ENCODE peak calls at places on chromosomes 3 and 15, in nine cellular contexts. One of them, this sample, is unnamed.

GRCh38 chr15:81481326-81481725 is 107.3 kb upstream of the TMC3 start:
- DNase-seq in H9: no peak
- DNase-seq in NCI-H187: no peak
- DNase-seq in OCI-LY7: no peak
- DNase-seq in Panc1: no peak
- DNase-seq in PC-9: no peak
- DNase-seq in lung microvascular endothelial cell: no peak
- DNase-seq in NB4: no peak
- DNase-seq in AG09309: no peak
- DNase-seq in this sample: no peak

GRCh38 chr3:133209871-133210550 is 171.8 kb downstream of the TMEM108 start:
- DNase-seq in H9: no peak
- DNase-seq in NCI-H187: no peak
- DNase-seq in OCI-LY7: no peak
- DNase-seq in Panc1: no peak
- DNase-seq in PC-9: no peak
- DNase-seq in lung microvascular endothelial cell: no peak
- DNase-seq in NB4: peak
- DNase-seq in AG09309: peak
- DNase-seq in this sample: no peak

GRCh38 chr15:50624616-50625168 is 61.9 kb downstream of the TRPM7 start:
- DNase-seq in H9: no peak
- DNase-seq in NCI-H187: no peak
- DNase-seq in OCI-LY7: no peak
- DNase-seq in Panc1: no peak
- DNase-seq in PC-9: no peak
- DNase-seq in lung microvascular endothelial cell: no peak
- DNase-seq in NB4: no peak
- DNase-seq in AG09309: peak
- DNase-seq in this sample: peak

GRCh38 chr15:74531144-74531811 is 9.7 kb upstream of the ARID3B start:
- DNase-seq in H9: peak
- DNase-seq in NCI-H187: no peak
- DNase-seq in OCI-LY7: no peak
- DNase-seq in Panc1: peak
- DNase-seq in PC-9: peak
- DNase-seq in lung microvascular endothelial cell: no peak
- DNase-seq in NB4: no peak
- DNase-seq in AG09309: peak
- DNase-seq in this sample: no peak

GRCh38 chr15:90955911-90956310 is 1.2 kb downstream of the RCCD1 start:
- DNase-seq in H9: no peak
- DNase-seq in NCI-H187: peak
- DNase-seq in OCI-LY7: peak
- DNase-seq in Panc1: no peak
- DNase-seq in PC-9: no peak
- DNase-seq in lung microvascular endothelial cell: no peak
- DNase-seq in NB4: no peak
- DNase-seq in AG09309: no peak
- DNase-seq in this sample: no peak

GRCh38 chr15:33955945-33956344 is 12.4 kb upstream of the CHRM5 start:
- DNase-seq in H9: no peak
- DNase-seq in NCI-H187: no peak
- DNase-seq in OCI-LY7: no peak
- DNase-seq in Panc1: no peak
- DNase-seq in PC-9: no peak
- DNase-seq in lung microvascular endothelial cell: no peak
- DNase-seq in NB4: no peak
- DNase-seq in AG09309: no peak
- DNase-seq in this sample: no peak

GRCh38 chr3:136142592-136142991 is 53.5 kb downstream of the MSL2 start:
- DNase-seq in H9: no peak
- DNase-seq in NCI-H187: no peak
- DNase-seq in OCI-LY7: no peak
- DNase-seq in Panc1: peak
- DNase-seq in PC-9: peak
- DNase-seq in lung microvascular endothelial cell: peak
- DNase-seq in NB4: no peak
- DNase-seq in AG09309: peak
- DNase-seq in this sample: peak

GRCh38 chr15:32683906-32684584 is 33.8 kb upstream of the GREM1 start:
- DNase-seq in H9: no peak
- DNase-seq in NCI-H187: no peak
- DNase-seq in OCI-LY7: no peak
- DNase-seq in Panc1: no peak
- DNase-seq in PC-9: no peak
- DNase-seq in lung microvascular endothelial cell: no peak
- DNase-seq in NB4: peak
- DNase-seq in AG09309: peak
- DNase-seq in this sample: peak

GRCh38 chr3:84440306-84440705 is 518.5 kb upstream of the CADM2 start:
- DNase-seq in H9: peak
- DNase-seq in NCI-H187: no peak
- DNase-seq in OCI-LY7: no peak
- DNase-seq in Panc1: no peak
- DNase-seq in PC-9: no peak
- DNase-seq in lung microvascular endothelial cell: no peak
- DNase-seq in NB4: no peak
- DNase-seq in AG09309: no peak
- DNase-seq in this sample: no peak

GRCh38 chr15:35047528-35047927 is 37.6 kb downstream of the NANOGP8 start:
- DNase-seq in H9: no peak
- DNase-seq in NCI-H187: no peak
- DNase-seq in OCI-LY7: no peak
- DNase-seq in Panc1: no peak
- DNase-seq in PC-9: no peak
- DNase-seq in lung microvascular endothelial cell: no peak
- DNase-seq in NB4: no peak
- DNase-seq in AG09309: no peak
- DNase-seq in this sample: no peak

GRCh38 chr3:36219398-36219797 is 160.9 kb upstream of the STAC start:
- DNase-seq in H9: no peak
- DNase-seq in NCI-H187: no peak
- DNase-seq in OCI-LY7: no peak
- DNase-seq in Panc1: no peak
- DNase-seq in PC-9: no peak
- DNase-seq in lung microvascular endothelial cell: no peak
- DNase-seq in NB4: no peak
- DNase-seq in AG09309: peak
- DNase-seq in this sample: no peak

GRCh38 chr15:76512971-76513370 is 176.4 kb downstream of the ISL2 start:
- DNase-seq in H9: no peak
- DNase-seq in NCI-H187: no peak
- DNase-seq in OCI-LY7: no peak
- DNase-seq in Panc1: no peak
- DNase-seq in PC-9: no peak
- DNase-seq in lung microvascular endothelial cell: no peak
- DNase-seq in NB4: no peak
- DNase-seq in AG09309: no peak
- DNase-seq in this sample: no peak

GRCh38 chr3:194871864-194872668 is 186.4 kb downstream of the FAM43A start:
- DNase-seq in H9: no peak
- DNase-seq in NCI-H187: peak
- DNase-seq in OCI-LY7: no peak
- DNase-seq in Panc1: no peak
- DNase-seq in PC-9: peak
- DNase-seq in lung microvascular endothelial cell: no peak
- DNase-seq in NB4: peak
- DNase-seq in AG09309: peak
- DNase-seq in this sample: peak

GRCh38 chr15:57607570-57608000 is 15.9 kb downstream of the MYZAP start:
- DNase-seq in H9: no peak
- DNase-seq in NCI-H187: no peak
- DNase-seq in OCI-LY7: no peak
- DNase-seq in Panc1: no peak
- DNase-seq in PC-9: peak
- DNase-seq in lung microvascular endothelial cell: no peak
- DNase-seq in NB4: peak
- DNase-seq in AG09309: no peak
- DNase-seq in this sample: peak